ENCODE peak calls at places on chromosomes 3 and 15, in five cellular contexts. C is heart left ventricle, B is BJ, W is OCI-LY7, X is neural crest cell. Q is an unnamed sample.

GRCh38 chr15:76386178-76386577 is 49.6 kb downstream of the ISL2 start:
- DNase-seq in C (no peak), B (no peak), W (no peak), X (no peak), Q (no peak)

GRCh38 chr3:103499132-103499885 is 1064.5 kb downstream of the ZPLD1 start:
- DNase-seq in C (no peak), B (peak; percentile 41), W (no peak), X (no peak), Q (no peak)

GRCh38 chr3:41327718-41328117 is 128.4 kb downstream of the CTNNB1 start:
- DNase-seq in C (no peak), B (no peak), W (no peak), X (no peak), Q (no peak)

GRCh38 chr15:68335655-68336054 is 58.1 kb downstream of the FEM1B start:
- DNase-seq in C (peak; percentile 64), B (no peak), W (no peak), X (no peak), Q (no peak)

GRCh38 chr3:94593531-94594150 is 530.8 kb downstream of the NSUN3 start:
- DNase-seq in C (no peak), B (no peak), W (no peak), X (no peak), Q (no peak)

GRCh38 chr3:8336456-8336855 is 165.2 kb upstream of the LMCD1 start:
- DNase-seq in C (no peak), B (no peak), W (no peak), X (no peak), Q (no peak)

GRCh38 chr15:41671656-41672636 is 11.7 kb downstream of the MGA start:
- DNase-seq in C (no peak), B (no peak), W (no peak), X (no peak), Q (no peak)

GRCh38 chr3:110344897-110345767 is 726.5 kb upstream of the NECTIN3 start:
- DNase-seq in C (no peak), B (no peak), W (no peak), X (no peak), Q (no peak)

GRCh38 chr3:61687663-61688306 is 126.4 kb downstream of the PTPRG start:
- DNase-seq in C (peak; percentile 49), B (no peak), W (no peak), X (no peak), Q (no peak)

GRCh38 chr3:97959863-97960262 is 12.4 kb downstream of the RIOX2 start:
- DNase-seq in C (no peak), B (no peak), W (no peak), X (no peak), Q (no peak)

GRCh38 chr3:59605318-59605717 is 555.5 kb upstream of the CFAP20DC start:
- DNase-seq in C (no peak), B (no peak), W (no peak), X (no peak), Q (no peak)

GRCh38 chr3:177602601-177603136 is 405.4 kb upstream of the TBL1XR1 start:
- DNase-seq in C (no peak), B (no peak), W (no peak), X (no peak), Q (no peak)

GRCh38 chr15:70269991-70270751 is 172.5 kb upstream of the TLE3 start:
- DNase-seq in C (peak; percentile 79), B (no peak), W (no peak), X (no peak), Q (no peak)

GRCh38 chr15:39466428-39466827 is 114.5 kb upstream of the THBS1 start:
- DNase-seq in C (peak; percentile 83), B (peak; percentile 94), W (no peak), X (no peak), Q (no peak)

GRCh38 chr3:171142985-171143384 is 116.5 kb upstream of the SLC2A2 start:
- DNase-seq in C (no peak), B (no peak), W (no peak), X (no peak), Q (no peak)

GRCh38 chr15:96122077-96123027 is 208.1 kb upstream of the NR2F2 start:
- DNase-seq in C (no peak), B (no peak), W (no peak), X (no peak), Q (no peak)

GRCh38 chr3:123489400-123490004 is 40.6 kb upstream of the ADCY5 start:
- DNase-seq in C (peak; percentile 64), B (peak; percentile 23), W (peak; percentile 47), X (peak; percentile 77), Q (peak; percentile 85)

GRCh38 chr15:56149071-56149470 is 94.6 kb downstream of the RFX7 start:
- DNase-seq in C (no peak), B (no peak), W (no peak), X (no peak), Q (no peak)

GRCh38 chr15:31081568-31082250 is 19.8 kb downstream of the TRPM1 start:
- DNase-seq in C (no peak), B (no peak), W (peak; percentile 22), X (no peak), Q (no peak)

GRCh38 chr15:25178835-25179672 is 224.3 kb downstream of the SNRPN start:
- DNase-seq in C (peak; percentile 22), B (no peak), W (no peak), X (no peak), Q (peak; percentile 3)

GRCh38 chr15:89998141-89998661 is 2.9 kb upstream of the ZNF710 start:
- DNase-seq in C (no peak), B (no peak), W (no peak), X (no peak), Q (no peak)

GRCh38 chr3:72591522-72592421 is 256.5 kb downstream of the SHQ1 start:
- DNase-seq in C (peak; percentile 33), B (peak; percentile 94), W (no peak), X (peak; percentile 42), Q (no peak)

GRCh38 chr3:172405914-172406313 is 42.3 kb downstream of the GHSR start:
- DNase-seq in C (no peak), B (no peak), W (no peak), X (no peak), Q (no peak)

GRCh38 chr3:172404237-172404962 is 43.9 kb downstream of the GHSR start:
- DNase-seq in C (no peak), B (no peak), W (no peak), X (no peak), Q (no peak)

GRCh38 chr3:172402090-172402489 is 46.2 kb downstream of the GHSR start:
- DNase-seq in C (no peak), B (no peak), W (no peak), X (no peak), Q (no peak)

GRCh38 chr3:172398484-172398883 is 49.8 kb downstream of the GHSR start:
- DNase-seq in C (no peak), B (no peak), W (no peak), X (no peak), Q (no peak)

DNA sequence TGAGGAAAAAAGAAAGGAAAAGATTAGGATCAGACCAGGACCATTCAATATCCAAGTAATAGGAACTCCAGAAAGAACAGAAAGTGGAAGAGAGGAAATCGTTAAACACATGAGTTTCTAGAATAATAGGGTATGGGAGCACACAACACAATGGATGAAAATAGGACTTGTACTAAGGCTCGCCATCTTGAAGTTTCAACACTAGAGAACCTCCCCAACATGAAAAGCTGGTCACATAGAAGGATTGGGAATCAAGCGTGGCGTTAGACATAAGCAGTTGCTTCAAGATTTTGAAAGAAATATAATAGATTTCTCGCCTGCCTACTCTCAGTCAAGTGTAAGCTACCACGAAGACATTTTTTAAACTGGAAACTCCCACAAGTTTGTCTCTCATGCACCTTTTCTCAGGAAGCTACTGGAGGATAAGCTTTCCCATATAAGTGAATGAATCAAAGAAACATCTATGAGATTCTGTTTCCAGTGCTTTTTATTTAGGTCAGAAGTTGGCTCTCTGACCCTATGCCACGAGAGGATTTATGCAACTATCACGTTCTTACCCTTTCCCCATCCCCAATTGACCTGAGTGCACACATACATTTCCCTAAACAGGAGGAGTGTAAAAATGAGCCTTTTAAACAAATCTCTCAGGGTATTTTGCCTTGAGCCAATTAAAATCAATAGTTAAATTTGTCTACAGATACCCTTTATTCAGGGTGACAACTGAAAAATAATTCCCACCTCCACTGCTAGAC is 45.2 kb downstream of the GHSR start:
- DNase-seq in C (no peak), B (no peak), W (no peak), X (no peak), Q (no peak)
- TF ChIP-seq CTCF in C (no peak), B (no peak), W (no peak), X (no peak), Q (no peak)

GRCh38 chr3:173733029-173733652 is 335.6 kb downstream of the NLGN1 start:
- DNase-seq in C (no peak), B (no peak), W (peak; percentile 8), X (no peak), Q (no peak)
- TF ChIP-seq CTCF in C (peak; percentile 49), B (peak; percentile 62), W (peak; percentile 64), X (peak; percentile 74), Q (peak; percentile 77)

DNA sequence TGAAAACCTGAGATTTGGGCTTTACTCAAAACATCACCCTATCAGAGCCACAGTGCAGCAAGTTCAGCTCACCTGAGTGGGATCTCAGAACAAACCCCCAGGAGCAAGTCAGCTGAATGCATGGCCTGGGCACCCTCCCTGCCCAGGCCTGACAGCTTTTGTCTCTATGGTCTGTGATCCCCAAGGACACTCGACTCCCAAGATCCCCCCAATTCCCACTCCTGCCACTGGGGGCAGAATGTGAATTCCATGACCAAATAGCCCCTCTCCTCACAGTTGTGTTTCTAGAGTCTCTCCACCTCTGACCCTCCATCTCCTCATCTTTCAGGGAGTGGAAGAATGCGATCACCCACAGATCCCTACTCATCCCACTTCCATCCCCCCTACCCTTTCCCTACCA is 58.9 kb downstream of the ZNF445 start:
- DNase-seq in C (no peak), B (no peak), W (no peak), X (no peak), Q (no peak)
- TF ChIP-seq CTCF in C (no peak), B (peak; percentile 28), W (peak; percentile 58), X (peak; percentile 38), Q (peak; percentile 43)

DNA sequence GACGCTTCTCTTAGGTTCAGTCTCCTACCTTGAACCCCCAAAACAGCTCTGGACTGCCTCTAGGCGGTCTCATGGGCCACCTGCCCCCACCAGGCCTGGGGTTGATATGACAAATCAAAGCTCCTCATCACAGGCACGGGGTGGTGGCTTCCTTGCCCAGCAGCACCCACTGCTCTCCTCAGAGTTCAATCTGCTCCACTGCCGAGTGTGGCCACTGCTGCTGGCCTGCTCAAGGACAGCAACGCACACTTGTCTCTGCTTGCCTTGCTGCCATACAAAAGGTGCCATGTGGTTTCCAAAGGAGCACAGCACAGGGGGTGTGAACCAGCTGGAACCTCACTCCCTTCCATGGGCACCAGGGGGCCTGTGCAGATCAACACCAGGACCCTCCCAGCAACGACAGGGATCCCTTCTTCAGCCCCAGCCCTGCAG is 10.2 kb downstream of the KBTBD13 start:
- DNase-seq in C (no peak), B (no peak), W (peak; percentile 21), X (no peak), Q (peak; percentile 51)
- TF ChIP-seq CTCF in C (no peak), B (peak; percentile 23), W (no peak), X (peak; percentile 3), Q (peak; percentile 41)

DNA sequence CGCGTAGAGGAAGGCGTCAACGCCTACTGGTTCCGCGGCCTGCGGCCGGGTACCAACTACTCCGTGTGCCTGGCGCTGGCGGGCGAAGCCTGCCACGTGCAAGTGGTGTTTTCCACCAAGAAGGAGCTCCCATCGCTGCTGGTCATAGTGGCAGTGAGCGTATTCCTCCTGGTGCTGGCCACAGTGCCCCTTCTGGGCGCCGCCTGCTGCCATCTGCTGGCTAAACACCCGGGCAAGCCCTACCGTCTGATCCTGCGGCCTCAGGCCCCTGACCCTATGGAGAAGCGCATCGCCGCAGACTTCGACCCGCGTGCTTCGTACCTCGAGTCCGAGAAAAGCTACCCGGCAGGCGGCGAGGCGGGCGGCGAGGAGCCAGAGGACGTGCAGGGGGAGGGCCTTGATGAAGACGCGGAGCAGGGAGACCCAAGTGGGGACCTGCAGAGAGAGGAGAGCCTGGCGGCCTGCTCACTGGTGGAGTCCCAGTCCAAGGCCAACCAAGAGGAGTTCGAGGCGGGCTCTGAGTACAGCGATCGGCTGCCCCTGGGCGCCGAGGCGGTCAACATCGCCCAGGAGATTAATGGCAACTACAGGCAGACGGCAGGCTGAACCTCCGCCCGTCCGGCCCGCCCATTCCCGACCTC is 4.1 kb downstream of the ISLR2 start:
- DNase-seq in C (peak; percentile 54), B (no peak), W (no peak), X (peak; percentile 62), Q (peak; percentile 81)
- TF ChIP-seq CTCF in C (peak; percentile 30), B (peak; percentile 60), W (peak; percentile 37), X (peak; percentile 55), Q (peak; percentile 39)